ENCODE peak calls at places on chromosomes 2 and 18, in four cellular contexts. T is fibroblast of lung, O is NCI-H1092 treated with DMSO at 0.1 percent for 48 hours, I is ureter. V is an unnamed sample.

GRCh38 chr2:101844055-101844635 is 146.6 kb downstream of the MAP4K4 start:
- DNase-seq in T (peak), O (no peak), I (no peak), V (peak)

GRCh38 chr2:53130441-53130943 is 637.1 kb upstream of the CHAC2 start:
- DNase-seq in T (peak), O (no peak), I (no peak), V (peak)

GRCh38 chr2:52874706-52875105 is 892.9 kb upstream of the CHAC2 start:
- DNase-seq in T (peak), O (no peak), I (no peak), V (no peak)

GRCh38 chr2:9271691-9272090 is 65.1 kb downstream of the ASAP2 start:
- DNase-seq in T (no peak), O (no peak), I (no peak), V (no peak)

GRCh38 chr2:172552547-172553291 is 3.2 kb upstream of the PDK1 start:
- DNase-seq in T (peak), O (no peak), I (no peak), V (peak)

GRCh38 chr2:237421542-237422047 is 7.6 kb upstream of the COL6A3 start:
- DNase-seq in T (peak), O (peak), I (peak), V (peak)

GRCh38 chr18:51041677-51042076 is 11.7 kb downstream of the SMAD4 start:
- DNase-seq in T (no peak), O (no peak), I (no peak), V (no peak)

GRCh38 chr2:222518570-222519381 is 94.4 kb downstream of the SGPP2 start:
- DNase-seq in T (peak), O (no peak), I (no peak), V (no peak)

GRCh38 chr2:63132020-63132419 is 81.4 kb downstream of the OTX1 start:
- DNase-seq in T (no peak), O (no peak), I (no peak), V (no peak)

GRCh38 chr2:235293060-235293459 is 200.8 kb upstream of the AGAP1 start:
- DNase-seq in T (no peak), O (no peak), I (no peak), V (no peak)

GRCh38 chr2:20674974-20675679 is 8.2 kb downstream of the GDF7 start:
- DNase-seq in T (peak), O (no peak), I (no peak), V (peak)

GRCh38 chr18:49135871-49136270 is 185.1 kb upstream of the SMAD7 start:
- DNase-seq in T (peak), O (no peak), I (no peak), V (peak)

GRCh38 chr2:57859755-57860154 is 186.9 kb upstream of the VRK2 start:
- DNase-seq in T (no peak), O (no peak), I (no peak), V (no peak)

GRCh38 chr2:96470636-96471035 is 34.5 kb downstream of the NEURL3 start:
- DNase-seq in T (peak), O (no peak), I (peak), V (no peak)

GRCh38 chr18:28036481-28036880 is 140.4 kb downstream of the CDH2 start:
- DNase-seq in T (peak), O (no peak), I (no peak), V (no peak)

GRCh38 chr2:207085110-207085509 is 80.6 kb downstream of the KLF7 start:
- DNase-seq in T (no peak), O (no peak), I (no peak), V (no peak)

GRCh38 chr2:9347411-9347853 is 75.9 kb downstream of the ITGB1BP1 start:
- DNase-seq in T (no peak), O (no peak), I (peak), V (peak)

GRCh38 chr2:210663574-210663973 is 107.2 kb downstream of the CPS1 start:
- DNase-seq in T (peak), O (peak), I (no peak), V (no peak)

V was measured in HFFc6.